ENCODE peak calls at places on chromosomes 6 and 20, in six cellular contexts. G is GM13976, T is fibroblast of mammary gland, J is endothelial cell, Z is spleen, S is transverse colon. B is an unnamed sample.

GRCh38 chr20:62402456-62402855 is 4.6 kb downstream of the CABLES2 start:
- DNase-seq in G (no peak), J (no peak), Z (no peak), T (no peak), S (no peak), B (no peak)

GRCh38 chr20:7980332-7981046 is 39.1 kb downstream of the TMX4 start:
- DNase-seq in S (no peak), G (peak; percentile 21), J (peak; percentile 7), T (peak; percentile 58), Z (no peak), B (no peak)

GRCh38 chr6:159213401-159213800 is 44.2 kb downstream of the FNDC1 start:
- DNase-seq in G (no peak), Z (no peak), T (peak; percentile 55), J (no peak), S (no peak), B (no peak)

GRCh38 chr20:45087115-45087785 is 13.7 kb downstream of the KCNS1 start:
- DNase-seq in Z (no peak), G (no peak), S (no peak), J (no peak), T (no peak), B (no peak)

GRCh38 chr20:6579417-6579816 is 188.1 kb upstream of the BMP2 start:
- DNase-seq in T (peak; percentile 33), G (no peak), Z (no peak), J (no peak), S (no peak), B (no peak)

GRCh38 chr20:16397053-16397452 is 176.2 kb downstream of the KIF16B start:
- DNase-seq in T (peak; percentile 23), J (no peak), Z (no peak), G (no peak), S (no peak), B (no peak)

GRCh38 chr6:73107016-73107415 is 118.3 kb downstream of the KHDC1L start:
- DNase-seq in Z (no peak), T (no peak), S (no peak), J (no peak), G (no peak), B (no peak)

GRCh38 chr20:35515949-35516645 is 13.4 kb downstream of the C20orf173 start:
- DNase-seq in J (no peak), Z (no peak), G (no peak), S (no peak), T (peak; percentile 84), B (no peak)

GRCh38 chr6:12051861-12052368 is 39.8 kb downstream of the HIVEP1 start:
- DNase-seq in J (no peak), Z (no peak), T (no peak), G (peak; percentile 64), S (peak; percentile 40), B (no peak)

GRCh38 chr6:87606199-87606598 is 16.3 kb downstream of the ORC3 start:
- DNase-seq in T (no peak), J (no peak), S (no peak), G (no peak), Z (no peak), B (no peak)

GRCh38 chr20:34069341-34070078 is 42.5 kb downstream of the EIF2S2 start:
- DNase-seq in J (peak; percentile 74), Z (no peak), T (peak; percentile 87), S (peak; percentile 83), G (peak; percentile 56), B (peak; percentile 61)

GRCh38 chr20:44056010-44056698 is 130.8 kb downstream of the JPH2 start:
- DNase-seq in Z (no peak), G (no peak), S (peak; percentile 42), T (no peak), J (peak; percentile 65), B (no peak)

GRCh38 chr6:20476501-20477043 is 57.7 kb upstream of the CDKAL1 start:
- DNase-seq in G (no peak), S (no peak), T (no peak), Z (no peak), J (no peak), B (no peak)

GRCh38 chr6:157885211-157885788 is 62.3 kb downstream of the SNX9 start:
- DNase-seq in Z (no peak), S (no peak), T (no peak), J (no peak), G (no peak), B (no peak)

GRCh38 chr20:62321978-62322377 is 19.2 kb downstream of the ADRM1 start:
- DNase-seq in Z (no peak), T (no peak), J (no peak), G (no peak), S (no peak), B (no peak)

GRCh38 chr6:90000864-90001731 is 106.8 kb downstream of the GJA10 start:
- DNase-seq in G (no peak), Z (no peak), S (peak; percentile 20), J (no peak), T (peak; percentile 76), B (no peak)

GRCh38 chr20:32052090-32052791 is at the start of gene HCK:
- DNase-seq in S (peak; percentile 30), G (peak; percentile 84), Z (peak; percentile 92), J (no peak), T (no peak), B (no peak)

GRCh38 chr6:118284736-118285360 is 263.2 kb upstream of the PLN start:
- DNase-seq in G (no peak), S (no peak), T (peak; percentile 35), Z (no peak), J (no peak), B (no peak)

GRCh38 chr20:34938466-34939163 is 17.0 kb downstream of the GSS start:
- DNase-seq in Z (no peak), G (no peak), J (no peak), S (peak; percentile 87), T (no peak), B (no peak)

GRCh38 chr6:111536888-111537287 is 53.9 kb upstream of the REV3L start:
- DNase-seq in J (no peak), G (peak; percentile 40), S (no peak), Z (no peak), T (no peak), B (no peak)

DNA sequence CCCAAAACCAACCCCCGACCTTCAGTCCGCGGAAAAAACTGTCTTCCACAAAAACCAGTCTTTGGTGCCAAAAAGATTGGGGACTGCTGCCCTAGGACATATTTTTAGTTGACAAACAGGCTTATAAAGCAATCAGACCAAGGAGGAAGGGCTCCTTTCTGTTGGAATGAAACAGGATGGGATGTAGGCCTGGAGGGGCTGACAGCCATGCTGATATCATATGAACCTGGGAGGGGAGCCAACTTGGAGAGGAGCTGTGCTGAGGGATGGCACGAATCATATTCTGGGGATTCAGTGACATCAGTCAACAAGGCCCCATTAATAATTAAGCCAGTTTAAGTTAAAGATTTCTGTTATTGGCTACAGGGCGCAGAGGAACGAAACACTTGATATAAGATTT is 225.4 kb upstream of the TSHZ2 start:
- DNase-seq in Z (no peak), G (no peak), J (no peak), S (no peak), T (no peak), B (no peak)
- TF ChIP-seq CTCF in Z (no peak), G (no peak), J (no peak), S (no peak), T (no peak), B (no peak)

GRCh38 chr6:168201383-168201782 is 118.2 kb downstream of the DACT2 start:
- DNase-seq in J (no peak), Z (no peak), S (peak; percentile 31), T (no peak), G (no peak), B (no peak)
- TF ChIP-seq CTCF in J (no peak), Z (no peak), S (peak; percentile 48), T (no peak), G (no peak), B (no peak)

DNA sequence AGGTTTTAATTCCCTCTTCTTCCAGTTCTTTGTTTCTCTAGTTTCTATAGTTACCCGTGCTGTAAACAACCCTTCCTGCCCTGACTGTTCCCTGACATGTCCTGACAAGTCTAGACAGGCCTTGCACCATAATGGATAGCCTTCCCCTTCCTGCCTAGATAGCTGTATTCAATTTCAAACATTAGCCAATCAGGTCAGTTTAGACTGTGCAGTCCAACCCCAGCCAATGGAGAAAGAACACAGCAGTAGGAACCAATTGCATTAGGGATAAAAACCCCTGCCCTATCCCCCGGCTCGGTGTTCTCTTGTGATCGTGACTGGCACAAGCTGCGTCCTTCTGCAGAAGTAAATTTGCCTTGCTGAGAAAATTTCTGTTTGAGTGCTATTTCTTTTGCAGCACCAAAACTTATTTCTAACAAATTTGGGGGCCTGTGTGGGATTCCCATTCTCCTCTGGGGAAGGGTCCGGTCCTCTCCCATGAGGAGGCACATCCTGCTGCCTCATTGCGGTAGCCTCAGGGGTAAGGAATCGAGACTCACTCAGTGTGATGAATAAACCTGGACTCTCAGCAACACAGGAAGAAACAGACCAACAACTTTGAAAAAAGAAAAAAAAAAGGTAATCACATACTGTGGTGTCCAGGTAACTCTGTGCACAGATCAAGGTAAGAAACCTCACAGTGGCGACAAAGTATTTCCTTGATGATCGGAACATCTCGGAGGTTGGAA is 248.7 kb upstream of the ECI2 start:
- DNase-seq in J (no peak), Z (no peak), S (no peak), T (peak; percentile 28), G (no peak), B (no peak)
- TF ChIP-seq CTCF in J (no peak), Z (no peak), S (no peak), T (no peak), G (no peak), B (no peak)

DNA sequence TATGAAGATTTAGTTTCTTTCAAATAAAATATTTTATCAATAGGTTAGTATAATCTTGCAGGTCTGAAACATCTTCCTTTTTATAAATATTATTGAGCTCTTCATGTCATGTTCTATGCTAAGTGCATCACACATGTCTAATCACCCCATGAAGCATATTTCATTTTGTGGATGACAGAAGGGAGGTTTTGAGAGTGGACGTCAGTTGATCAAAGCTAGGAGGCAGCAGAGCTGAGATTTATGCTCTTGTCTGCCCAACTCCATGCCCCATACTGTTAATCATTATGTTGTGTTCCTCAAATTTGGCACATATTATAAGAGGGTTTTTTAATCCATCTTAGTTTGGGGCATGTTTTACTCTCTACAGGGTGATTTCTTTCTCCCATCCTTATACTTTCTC is 22.7 kb downstream of the DSE start:
- DNase-seq in T (peak; percentile 28), J (no peak), S (no peak), G (peak; percentile 44), Z (no peak), B (no peak)
- TF ChIP-seq CTCF in T (peak; percentile 27), J (no peak), S (no peak), G (no peak), Z (no peak), B (no peak)

GRCh38 chr6:138692978-138693909 is 80.3 kb upstream of the CCDC28A start:
- DNase-seq in T (peak; percentile 52), J (peak; percentile 62), Z (peak; percentile 91), G (peak; percentile 80), S (peak; percentile 84), B (no peak)
- TF ChIP-seq CTCF in T (no peak), J (no peak), Z (no peak), G (no peak), S (no peak), B (no peak)

DNA sequence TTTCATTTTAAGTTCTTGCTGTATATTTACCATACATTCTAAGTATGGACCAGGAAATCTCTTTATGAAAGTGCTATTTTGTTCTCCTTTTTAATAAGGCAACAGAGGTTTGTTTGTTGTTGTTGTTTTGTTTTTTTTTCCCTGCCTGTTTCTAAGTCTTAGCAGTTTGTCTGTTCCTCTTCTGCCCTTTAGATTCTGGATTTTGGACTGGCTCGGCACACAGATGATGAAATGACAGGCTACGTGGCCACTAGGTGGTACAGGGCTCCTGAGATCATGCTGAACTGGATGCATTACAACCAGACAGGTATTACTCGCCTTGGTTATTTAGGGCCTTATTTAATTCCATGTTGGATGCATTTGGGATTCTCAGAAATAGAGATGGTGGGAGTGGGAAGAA is 48.0 kb downstream of the MAPK14 start:
- DNase-seq in Z (no peak), S (no peak), G (no peak), T (no peak), J (no peak), B (no peak)
- TF ChIP-seq CTCF in Z (peak; percentile 24), S (peak; percentile 23), G (no peak), T (no peak), J (no peak), B (no peak)

GRCh38 chr6:65638047-65638831 is 68.8 kb downstream of the EYS start:
- DNase-seq in T (no peak), J (peak; percentile 45), G (no peak), S (peak; percentile 13), Z (no peak), B (no peak)
- TF ChIP-seq CTCF in T (no peak), J (no peak), G (no peak), S (peak; percentile 38), Z (no peak), B (no peak)